ENCODE peak calls at places on chromosome 3, in eight cellular contexts. G is A549, H is tibial nerve, L is transverse colon, T is GM12878, B is ovary, A is stomach, N is suprapubic skin. W is an unnamed sample.

GRCh38 chr3:170738756-170739155 is 131.2 kb downstream of the RPL22L1 start:
- DNase-seq in G (no peak), H (no peak), L (no peak), T (no peak), B (no peak), A (no peak), N (no peak), W (no peak)

GRCh38 chr3:110933786-110934415 is 137.7 kb upstream of the NECTIN3 start:
- DNase-seq in G (peak; percentile 18), H (no peak), L (no peak), T (no peak), B (no peak), A (no peak), N (no peak), W (no peak)

GRCh38 chr3:61315874-61316273 is 64.6 kb upstream of the FHIT start:
- DNase-seq in G (no peak), H (no peak), L (no peak), T (no peak), B (no peak), A (no peak), N (no peak), W (no peak)

GRCh38 chr3:13858768-13859520 is 20.9 kb downstream of the WNT7A start:
- DNase-seq in G (no peak), H (no peak), L (no peak), T (no peak), B (no peak), A (no peak), N (no peak), W (no peak)

GRCh38 chr3:12947504-12948369 is 106.4 kb upstream of the RPL32 start:
- DNase-seq in G (no peak), H (peak; percentile 42), L (peak; percentile 74), T (no peak), B (peak; percentile 77), A (peak; percentile 67), N (no peak), W (no peak)

GRCh38 chr3:76047368-76047767 is 262.0 kb upstream of the ZNF717 start:
- DNase-seq in G (no peak), H (no peak), L (no peak), T (no peak), B (no peak), A (no peak), N (no peak), W (no peak)

GRCh38 chr3:55454611-55455010 is 32.5 kb downstream of the WNT5A start:
- DNase-seq in G (no peak), H (no peak), L (no peak), T (no peak), B (no peak), A (no peak), N (no peak), W (no peak)

GRCh38 chr3:17602126-17602525 is 140.3 kb downstream of the TBC1D5 start:
- DNase-seq in G (peak; percentile 14), H (no peak), L (no peak), T (no peak), B (no peak), A (no peak), N (no peak), W (no peak)

GRCh38 chr3:173652093-173652492 is 254.5 kb downstream of the NLGN1 start:
- DNase-seq in G (no peak), H (no peak), L (no peak), T (no peak), B (no peak), A (no peak), N (no peak), W (no peak)

GRCh38 chr3:65595222-65595996 is 443.3 kb downstream of the MAGI1 start:
- DNase-seq in G (no peak), H (no peak), L (no peak), T (no peak), B (no peak), A (no peak), N (no peak), W (no peak)
- TF ChIP-seq EP300 in G (no peak), H (no peak), L (no peak), T (no peak), B (no peak), A (no peak), N (no peak), W (no peak)

GRCh38 chr3:41893977-41894376 is 67.9 kb downstream of the ULK4 start:
- DNase-seq in G (peak; percentile 47), H (peak; percentile 56), L (no peak), T (no peak), B (no peak), A (no peak), N (no peak), W (no peak)

GRCh38 chr3:41900265-41900664 is 61.6 kb downstream of the ULK4 start:
- DNase-seq in G (peak; percentile 13), H (no peak), L (no peak), T (no peak), B (no peak), A (no peak), N (no peak), W (no peak)

GRCh38 chr3:41898631-41899030 is 63.3 kb downstream of the ULK4 start:
- DNase-seq in G (no peak), H (no peak), L (no peak), T (no peak), B (no peak), A (no peak), N (no peak), W (no peak)
- TF ChIP-seq EP300 in G (no peak), H (no peak), L (no peak), T (no peak), B (no peak), A (no peak), N (no peak), W (no peak)

GRCh38 chr3:172244011-172244410 is 204.2 kb downstream of the GHSR start:
- DNase-seq in G (no peak), H (no peak), L (no peak), T (no peak), B (no peak), A (no peak), N (no peak), W (no peak)
- TF ChIP-seq EP300 in G (no peak), H (no peak), L (no peak), T (no peak), B (no peak), A (no peak), N (no peak), W (no peak)

DNA sequence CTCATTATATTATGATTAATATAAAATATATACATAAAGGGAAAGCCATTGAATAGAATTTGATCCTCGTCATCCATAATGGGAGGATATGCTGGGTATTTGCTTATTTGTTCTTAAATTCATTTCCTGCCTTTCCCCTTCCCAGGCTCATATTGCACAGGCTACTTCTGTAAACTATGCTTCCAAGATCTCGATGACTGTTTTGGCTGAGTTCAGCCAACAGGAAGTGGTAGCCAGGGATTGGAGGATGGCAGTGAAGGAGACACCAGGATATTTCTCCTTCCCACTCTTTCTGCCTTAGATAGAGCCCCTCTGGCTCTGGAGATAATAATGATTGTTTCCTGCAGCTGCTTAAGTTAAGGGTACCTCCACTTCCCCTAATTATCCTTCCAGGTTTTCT is 44.3 kb upstream of the DYNC1LI1 start:
- DNase-seq in G (no peak), H (no peak), L (no peak), T (no peak), B (no peak), A (no peak), N (no peak), W (no peak)
- TF ChIP-seq EP300 in G (no peak), H (no peak), L (no peak), T (no peak), B (no peak), A (no peak), N (no peak), W (no peak)

GRCh38 chr3:69292959-69293574 is 92.8 kb downstream of the FRMD4B start:
- DNase-seq in G (no peak), H (no peak), L (no peak), T (no peak), B (no peak), A (no peak), N (no peak), W (no peak)

GRCh38 chr3:69290006-69290405 is 95.9 kb downstream of the FRMD4B start:
- DNase-seq in G (no peak), H (no peak), L (no peak), T (no peak), B (no peak), A (no peak), N (no peak), W (no peak)

GRCh38 chr3:69288161-69288895 is 97.6 kb downstream of the FRMD4B start:
- DNase-seq in G (no peak), H (no peak), L (no peak), T (no peak), B (no peak), A (no peak), N (no peak), W (no peak)

GRCh38 chr3:69292185-69292584 is 93.7 kb downstream of the FRMD4B start:
- DNase-seq in G (no peak), H (no peak), L (no peak), T (no peak), B (no peak), A (no peak), N (no peak), W (no peak)

DNA sequence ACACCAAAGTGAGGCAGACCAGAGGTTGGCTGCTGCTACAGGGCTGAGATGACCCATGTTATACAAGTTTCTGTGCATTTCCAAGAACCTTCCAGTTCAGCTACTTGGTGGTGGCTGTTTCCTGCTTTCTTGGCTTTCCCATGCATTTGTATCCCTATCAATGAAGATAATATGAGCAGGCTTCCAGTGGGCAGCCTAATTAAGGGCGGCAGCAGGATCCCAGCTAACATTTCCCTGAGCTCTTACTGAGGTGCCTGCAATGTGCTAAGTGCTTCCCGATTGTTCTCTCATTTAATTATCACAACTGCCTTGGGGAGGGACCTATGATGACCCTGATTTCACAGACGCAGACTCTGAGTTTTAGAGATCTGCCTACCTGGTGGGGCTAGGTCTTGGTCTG is 95.5 kb downstream of the FRMD4B start:
- DNase-seq in G (no peak), H (no peak), L (no peak), T (no peak), B (no peak), A (no peak), N (no peak), W (no peak)
- TF ChIP-seq EP300 in G (no peak), H (no peak), L (no peak), T (no peak), B (no peak), A (no peak), N (no peak), W (no peak)

GRCh38 chr3:98745718-98746117 is 17.4 kb upstream of the ST3GAL6 start:
- DNase-seq in G (no peak), H (no peak), L (no peak), T (no peak), B (no peak), A (no peak), N (no peak), W (no peak)
- TF ChIP-seq EP300 in G (no peak), H (no peak), L (no peak), T (no peak), B (no peak), A (no peak), N (no peak), W (no peak)